ENCODE peak calls at places on chromosomes 4 and X, in six cellular contexts. One of them, this sample, is unnamed.

GRCh38 chr4:151917145-151917775 is 156.5 kb upstream of the GATB start:
- DNase-seq in mesenchymal stem cell: peak
- DNase-seq in RPMI8226: no peak
- DNase-seq in DMS53: no peak
- DNase-seq in HFF-Myc: no peak
- DNase-seq in GM13977: no peak
- DNase-seq in this sample: peak

GRCh38 chr4:173801361-173801760 is 271.3 kb upstream of the HAND2 start:
- DNase-seq in HFF-Myc: no peak
- DNase-seq in DMS53: no peak
- DNase-seq in GM13977: no peak
- DNase-seq in mesenchymal stem cell: no peak
- DNase-seq in RPMI8226: no peak
- DNase-seq in this sample: no peak

GRCh38 chr4:154277164-154277563 is 214.4 kb downstream of the DCHS2 start:
- DNase-seq in HFF-Myc: no peak
- DNase-seq in DMS53: no peak
- DNase-seq in RPMI8226: no peak
- DNase-seq in GM13977: no peak
- DNase-seq in mesenchymal stem cell: no peak
- DNase-seq in this sample: no peak

GRCh38 chrX:154730271-154730883 is 20.5 kb downstream of the GAB3 start:
- DNase-seq in HFF-Myc: no peak
- DNase-seq in DMS53: no peak
- DNase-seq in RPMI8226: no peak
- DNase-seq in mesenchymal stem cell: peak
- DNase-seq in GM13977: no peak
- DNase-seq in this sample: peak

GRCh38 chrX:10457092-10457491 is 163.3 kb downstream of the MID1 start:
- DNase-seq in GM13977: no peak
- DNase-seq in RPMI8226: no peak
- DNase-seq in mesenchymal stem cell: no peak
- DNase-seq in DMS53: no peak
- DNase-seq in HFF-Myc: no peak
- DNase-seq in this sample: no peak

GRCh38 chr4:15197005-15197404 is 194.7 kb downstream of the CPEB2 start:
- DNase-seq in HFF-Myc: no peak
- DNase-seq in DMS53: peak
- DNase-seq in RPMI8226: no peak
- DNase-seq in mesenchymal stem cell: peak
- DNase-seq in GM13977: no peak
- DNase-seq in this sample: peak

GRCh38 chr4:70728096-70728495 is 6.3 kb downstream of the RUFY3 start:
- DNase-seq in DMS53: no peak
- DNase-seq in HFF-Myc: no peak
- DNase-seq in GM13977: no peak
- DNase-seq in RPMI8226: no peak
- DNase-seq in mesenchymal stem cell: no peak
- DNase-seq in this sample: no peak

GRCh38 chr4:67122029-67122428 is 423.3 kb downstream of the CENPC start:
- DNase-seq in GM13977: no peak
- DNase-seq in HFF-Myc: no peak
- DNase-seq in DMS53: peak
- DNase-seq in RPMI8226: no peak
- DNase-seq in mesenchymal stem cell: peak
- DNase-seq in this sample: no peak

GRCh38 chr4:9765091-9765490 is 16.3 kb upstream of the DRD5 start:
- DNase-seq in RPMI8226: peak
- DNase-seq in DMS53: peak
- DNase-seq in HFF-Myc: no peak
- DNase-seq in mesenchymal stem cell: no peak
- DNase-seq in GM13977: peak
- DNase-seq in this sample: peak

GRCh38 chrX:21132686-21133393 is 241.4 kb upstream of the CNKSR2 start:
- DNase-seq in HFF-Myc: no peak
- DNase-seq in RPMI8226: no peak
- DNase-seq in mesenchymal stem cell: no peak
- DNase-seq in GM13977: no peak
- DNase-seq in DMS53: no peak
- DNase-seq in this sample: peak

GRCh38 chr4:6020633-6021032 is 2.4 kb upstream of the C4orf50 start:
- DNase-seq in HFF-Myc: no peak
- DNase-seq in RPMI8226: no peak
- DNase-seq in mesenchymal stem cell: no peak
- DNase-seq in DMS53: no peak
- DNase-seq in GM13977: no peak
- DNase-seq in this sample: no peak

GRCh38 chr4:183165371-183165770 is 66.3 kb downstream of the WWC2 start:
- DNase-seq in mesenchymal stem cell: no peak
- DNase-seq in DMS53: no peak
- DNase-seq in HFF-Myc: no peak
- DNase-seq in GM13977: no peak
- DNase-seq in RPMI8226: no peak
- DNase-seq in this sample: no peak

GRCh38 chr4:147407261-147408045 is 73.4 kb upstream of the EDNRA start:
- DNase-seq in HFF-Myc: no peak
- DNase-seq in RPMI8226: no peak
- DNase-seq in DMS53: peak
- DNase-seq in GM13977: no peak
- DNase-seq in mesenchymal stem cell: peak
- DNase-seq in this sample: no peak

GRCh38 chrX:129193357-129193756 is 329.9 kb downstream of the SMARCA1 start:
- DNase-seq in DMS53: no peak
- DNase-seq in GM13977: no peak
- DNase-seq in RPMI8226: no peak
- DNase-seq in HFF-Myc: no peak
- DNase-seq in mesenchymal stem cell: no peak
- DNase-seq in this sample: no peak

GRCh38 chr4:176622251-176622968 is 170.3 kb downstream of the VEGFC start:
- DNase-seq in RPMI8226: no peak
- DNase-seq in HFF-Myc: no peak
- DNase-seq in DMS53: no peak
- DNase-seq in mesenchymal stem cell: peak
- DNase-seq in GM13977: no peak
- DNase-seq in this sample: peak

GRCh38 chr4:47668810-47669408 is 169.0 kb downstream of the CORIN start:
- DNase-seq in HFF-Myc: peak
- DNase-seq in RPMI8226: peak
- DNase-seq in mesenchymal stem cell: peak
- DNase-seq in GM13977: peak
- DNase-seq in DMS53: peak
- DNase-seq in this sample: peak

GRCh38 chr4:85717847-85718246 is 242.9 kb downstream of the ARHGAP24 start:
- DNase-seq in mesenchymal stem cell: no peak
- DNase-seq in GM13977: no peak
- DNase-seq in HFF-Myc: no peak
- DNase-seq in DMS53: no peak
- DNase-seq in RPMI8226: no peak
- DNase-seq in this sample: peak

GRCh38 chr4:145041378-145041777 is 56.6 kb downstream of the ANAPC10 start:
- DNase-seq in DMS53: no peak
- DNase-seq in HFF-Myc: no peak
- DNase-seq in RPMI8226: peak
- DNase-seq in mesenchymal stem cell: no peak
- DNase-seq in GM13977: no peak
- DNase-seq in this sample: no peak

GRCh38 chr4:159455675-159456235 is 352.9 kb downstream of the RAPGEF2 start:
- DNase-seq in mesenchymal stem cell: peak
- DNase-seq in GM13977: peak
- DNase-seq in HFF-Myc: no peak
- DNase-seq in RPMI8226: peak
- DNase-seq in DMS53: peak
- DNase-seq in this sample: peak

GRCh38 chr4:58983887-58984286 is 1873.7 kb upstream of the IGFBP7 start:
- DNase-seq in DMS53: no peak
- DNase-seq in mesenchymal stem cell: no peak
- DNase-seq in HFF-Myc: no peak
- DNase-seq in GM13977: no peak
- DNase-seq in RPMI8226: no peak
- DNase-seq in this sample: no peak

GRCh38 chrX:74506310-74507115 is 85.2 kb downstream of the SLC16A2 start:
- DNase-seq in RPMI8226: no peak
- DNase-seq in HFF-Myc: no peak
- DNase-seq in GM13977: peak
- DNase-seq in DMS53: no peak
- DNase-seq in mesenchymal stem cell: no peak
- DNase-seq in this sample: no peak

GRCh38 chr4:184648220-184649025 is 824 bp downstream of the CASP3 start:
- DNase-seq in mesenchymal stem cell: peak
- DNase-seq in HFF-Myc: no peak
- DNase-seq in GM13977: peak
- DNase-seq in DMS53: peak
- DNase-seq in RPMI8226: peak
- DNase-seq in this sample: peak

GRCh38 chr4:36432556-36432955 is 151.1 kb downstream of the DTHD1 start:
- DNase-seq in DMS53: no peak
- DNase-seq in RPMI8226: no peak
- DNase-seq in GM13977: no peak
- DNase-seq in HFF-Myc: no peak
- DNase-seq in mesenchymal stem cell: no peak
- DNase-seq in this sample: no peak

GRCh38 chr4:79044260-79044659 is 105.0 kb upstream of the PAQR3 start:
- DNase-seq in GM13977: no peak
- DNase-seq in mesenchymal stem cell: peak
- DNase-seq in HFF-Myc: no peak
- DNase-seq in DMS53: no peak
- DNase-seq in RPMI8226: no peak
- DNase-seq in this sample: no peak

GRCh38 chrX:150767475-150768131 is 74.4 kb downstream of the MTMR1 start:
- DNase-seq in mesenchymal stem cell: peak
- DNase-seq in HFF-Myc: peak
- DNase-seq in DMS53: peak
- DNase-seq in GM13977: peak
- DNase-seq in RPMI8226: no peak
- DNase-seq in this sample: peak

GRCh38 chrX:16586371-16587112 is 63.4 kb upstream of the S100G start:
- DNase-seq in DMS53: no peak
- DNase-seq in mesenchymal stem cell: no peak
- DNase-seq in HFF-Myc: no peak
- DNase-seq in GM13977: no peak
- DNase-seq in RPMI8226: no peak
- DNase-seq in this sample: no peak

This sample was measured in RPMI7951.